ENCODE peak calls at places on chromosomes 13 and 19, in five cellular contexts. K, P, Z, I and S are unnamed samples.

GRCh38 chr13:46647514-46648065 is 94.6 kb downstream of the LRCH1 start:
- DNase-seq in Z (no peak), I (no peak), P (no peak), K (no peak), S (no peak)

GRCh38 chr13:51844862-51845573 is at the start of gene TMEM272:
- DNase-seq in P (peak), Z (peak), K (peak), I (peak), S (peak)

GRCh38 chr19:10270616-10271394 is at the start of gene ICAM1:
- DNase-seq in P (peak), I (peak), Z (peak), K (peak), S (peak)

GRCh38 chr19:4057913-4058695 is 8.6 kb downstream of the ZBTB7A start:
- DNase-seq in Z (peak), K (peak), P (peak), I (no peak), S (peak)

GRCh38 chr19:29837448-29837961 is 25.7 kb downstream of the CCNE1 start:
- DNase-seq in K (no peak), P (no peak), Z (no peak), I (no peak), S (no peak)

GRCh38 chr19:10769533-10770491 is 51.9 kb downstream of the DNM2 start:
- DNase-seq in K (no peak), I (peak), P (peak), Z (peak), S (peak)

GRCh38 chr13:45238945-45239795 is 38.3 kb upstream of the KCTD4 start:
- DNase-seq in K (no peak), Z (peak), P (no peak), I (no peak), S (no peak)

GRCh38 chr19:11378319-11379189 is 4.1 kb downstream of the SWSAP1 start:
- DNase-seq in Z (peak), K (no peak), P (peak), I (peak), S (peak)

GRCh38 chr19:16877581-16877980 is 11.2 kb upstream of the F2RL3 start:
- DNase-seq in I (no peak), K (no peak), P (no peak), Z (no peak), S (no peak)